ENCODE peak calls at places on chromosomes 1 and 21, in six cellular contexts. One of them, this sample, is unnamed.

GRCh38 chr1:223102797-223103533 is 40.1 kb downstream of the TLR5 start:
- DNase-seq in NCI-H2081: peak; percentile 75
- DNase-seq in posterior vena cava: no peak
- DNase-seq in central memory CD8-positive, alpha-beta T cell: no peak
- DNase-seq in amniotic stem cell: no peak
- DNase-seq in Panc1: no peak
- DNase-seq in this sample: no peak

GRCh38 chr1:168939131-168939946 is 167.2 kb upstream of the ATP1B1 start:
- DNase-seq in NCI-H2081: peak; percentile 49
- DNase-seq in posterior vena cava: no peak
- DNase-seq in amniotic stem cell: no peak
- DNase-seq in Panc1: no peak
- DNase-seq in central memory CD8-positive, alpha-beta T cell: no peak
- DNase-seq in this sample: no peak

GRCh38 chr1:72431810-72432209 is 149.5 kb upstream of the NEGR1 start:
- DNase-seq in NCI-H2081: no peak
- DNase-seq in amniotic stem cell: no peak
- DNase-seq in Panc1: no peak
- DNase-seq in central memory CD8-positive, alpha-beta T cell: no peak
- DNase-seq in posterior vena cava: no peak
- DNase-seq in this sample: no peak

GRCh38 chr1:91809267-91809666 is 76.7 kb downstream of the TGFBR3 start:
- DNase-seq in Panc1: no peak
- DNase-seq in posterior vena cava: no peak
- DNase-seq in amniotic stem cell: no peak
- DNase-seq in NCI-H2081: no peak
- DNase-seq in central memory CD8-positive, alpha-beta T cell: no peak
- DNase-seq in this sample: no peak

GRCh38 chr1:203031467-203031866 is 5.2 kb downstream of the PPFIA4 start:
- DNase-seq in central memory CD8-positive, alpha-beta T cell: no peak
- DNase-seq in Panc1: no peak
- DNase-seq in amniotic stem cell: no peak
- DNase-seq in posterior vena cava: no peak
- DNase-seq in NCI-H2081: no peak
- DNase-seq in this sample: no peak

GRCh38 chr1:166969074-166969677 is 6.2 kb downstream of the ILDR2 start:
- DNase-seq in Panc1: no peak
- DNase-seq in posterior vena cava: no peak
- DNase-seq in NCI-H2081: no peak
- DNase-seq in amniotic stem cell: no peak
- DNase-seq in central memory CD8-positive, alpha-beta T cell: no peak
- DNase-seq in this sample: no peak

GRCh38 chr1:86758570-86758969 is 54.2 kb downstream of the SH3GLB1 start:
- DNase-seq in posterior vena cava: no peak
- DNase-seq in NCI-H2081: peak; percentile 87
- DNase-seq in amniotic stem cell: no peak
- DNase-seq in central memory CD8-positive, alpha-beta T cell: no peak
- DNase-seq in Panc1: no peak
- DNase-seq in this sample: no peak

GRCh38 chr1:82399093-82399492 is 598.4 kb downstream of the ADGRL2 start:
- DNase-seq in Panc1: no peak
- DNase-seq in NCI-H2081: no peak
- DNase-seq in amniotic stem cell: no peak
- DNase-seq in central memory CD8-positive, alpha-beta T cell: no peak
- DNase-seq in posterior vena cava: no peak
- DNase-seq in this sample: no peak

GRCh38 chr21:38798481-38798882 is 7.2 kb upstream of the ETS2 start:
- DNase-seq in NCI-H2081: no peak
- DNase-seq in Panc1: no peak
- DNase-seq in amniotic stem cell: no peak
- DNase-seq in posterior vena cava: no peak
- DNase-seq in central memory CD8-positive, alpha-beta T cell: no peak
- DNase-seq in this sample: no peak

GRCh38 chr1:50774759-50775351 is 185.2 kb downstream of the FAF1 start:
- DNase-seq in Panc1: peak; percentile 15
- DNase-seq in posterior vena cava: no peak
- DNase-seq in central memory CD8-positive, alpha-beta T cell: no peak
- DNase-seq in amniotic stem cell: peak; percentile 71
- DNase-seq in NCI-H2081: peak; percentile 86
- DNase-seq in this sample: no peak

GRCh38 chr1:203546274-203546673 is 52.3 kb downstream of the OPTC start:
- DNase-seq in NCI-H2081: no peak
- DNase-seq in posterior vena cava: no peak
- DNase-seq in central memory CD8-positive, alpha-beta T cell: no peak
- DNase-seq in Panc1: no peak
- DNase-seq in amniotic stem cell: no peak
- DNase-seq in this sample: no peak

GRCh38 chr1:212607924-212608208 is 695 bp upstream of the ATF3 start:
- DNase-seq in NCI-H2081: no peak
- DNase-seq in Panc1: no peak
- DNase-seq in central memory CD8-positive, alpha-beta T cell: no peak
- DNase-seq in amniotic stem cell: no peak
- DNase-seq in posterior vena cava: peak; percentile 88
- DNase-seq in this sample: no peak

GRCh38 chr1:8374812-8375211 is 56.9 kb downstream of the SLC45A1 start:
- DNase-seq in central memory CD8-positive, alpha-beta T cell: no peak
- DNase-seq in amniotic stem cell: no peak
- DNase-seq in NCI-H2081: peak; percentile 29
- DNase-seq in Panc1: no peak
- DNase-seq in posterior vena cava: no peak
- DNase-seq in this sample: no peak

GRCh38 chr1:177780096-177780700 is 189.7 kb downstream of the SEC16B start:
- DNase-seq in NCI-H2081: peak; percentile 57
- DNase-seq in central memory CD8-positive, alpha-beta T cell: no peak
- DNase-seq in posterior vena cava: no peak
- DNase-seq in amniotic stem cell: peak; percentile 80
- DNase-seq in Panc1: peak; percentile 20
- DNase-seq in this sample: no peak